ENCODE peak calls at places on chromosomes 16 and 17, in ten cellular contexts. N, G, J, Y, L, E, F, X, S and R are unnamed samples.

GRCh38 chr16:48609453-48610023 is 442 bp downstream of the N4BP1 start:
- DNase-seq in N (peak), G (peak), J (peak), Y (no peak), L (peak), E (peak), F (peak), X (peak), S (peak), R (peak)

GRCh38 chr17:81939881-81940385 is 2.8 kb upstream of the PYCR1 start:
- DNase-seq in N (no peak), G (peak), J (no peak), Y (peak), L (peak), E (no peak), F (no peak), X (no peak), S (no peak), R (no peak)

GRCh38 chr16:17224859-17225258 is 245.9 kb downstream of the XYLT1 start:
- DNase-seq in N (peak), G (no peak), J (peak), Y (no peak), L (peak), E (no peak), F (no peak), X (peak), S (peak), R (no peak)

GRCh38 chr17:42409467-42410351 is 13.3 kb downstream of the CAVIN1 start:
- DNase-seq in N (peak), G (no peak), J (peak), Y (peak), L (peak), E (no peak), F (peak), X (no peak), S (peak), R (no peak)

GRCh38 chr16:46897471-46897870 is 13.3 kb downstream of the GPT2 start:
- DNase-seq in N (no peak), G (no peak), J (no peak), Y (no peak), L (no peak), E (no peak), F (no peak), X (no peak), S (no peak), R (no peak)

GRCh38 chr16:21101631-21102420 is 48.8 kb downstream of the DNAH3 start:
- DNase-seq in N (peak), G (no peak), J (peak), Y (no peak), L (peak), E (peak), F (peak), X (peak), S (peak), R (no peak)

GRCh38 chr16:3830625-3831254 is 49.8 kb downstream of the CREBBP start:
- DNase-seq in N (no peak), G (no peak), J (no peak), Y (no peak), L (no peak), E (no peak), F (no peak), X (no peak), S (no peak), R (no peak)

GRCh38 chr17:58052951-58053715 is 30.1 kb upstream of the DYNLL2 start:
- DNase-seq in N (no peak), G (no peak), J (no peak), Y (no peak), L (no peak), E (no peak), F (no peak), X (no peak), S (no peak), R (no peak)

GRCh38 chr17:57552114-57552601 is 192.9 kb downstream of the CCDC182 start:
- DNase-seq in N (peak), G (no peak), J (no peak), Y (peak), L (no peak), E (peak), F (peak), X (no peak), S (peak), R (peak)

GRCh38 chr17:70968302-70968701 is 799.0 kb downstream of the KCNJ2 start:
- DNase-seq in N (peak), G (no peak), J (peak), Y (no peak), L (no peak), E (no peak), F (no peak), X (no peak), S (peak), R (no peak)

GRCh38 chr17:58189436-58190146 is 2.9 kb upstream of the EPX start:
- DNase-seq in N (peak), G (no peak), J (peak), Y (no peak), L (peak), E (no peak), F (peak), X (peak), S (peak), R (no peak)

GRCh38 chr16:65788434-65789147 is 577.9 kb upstream of the CDH5 start:
- DNase-seq in N (no peak), G (no peak), J (no peak), Y (no peak), L (no peak), E (no peak), F (no peak), X (no peak), S (no peak), R (no peak)

GRCh38 chr16:48542020-48542473 is 67.9 kb downstream of the N4BP1 start:
- DNase-seq in N (peak), G (peak), J (peak), Y (peak), L (no peak), E (peak), F (peak), X (peak), S (peak), R (peak)

GRCh38 chr17:4199818-4200402 is 56.9 kb downstream of the CYB5D2 start:
- DNase-seq in N (peak), G (no peak), J (peak), Y (no peak), L (no peak), E (peak), F (no peak), X (peak), S (peak), R (no peak)

GRCh38 chr17:65183736-65184135 is 46.6 kb downstream of the RGS9 start:
- DNase-seq in N (peak), G (no peak), J (peak), Y (no peak), L (no peak), E (peak), F (no peak), X (no peak), S (no peak), R (no peak)

GRCh38 chr17:77473615-77474226 is 333.0 kb downstream of the SEC14L1 start:
- DNase-seq in N (no peak), G (no peak), J (no peak), Y (no peak), L (no peak), E (no peak), F (no peak), X (no peak), S (no peak), R (no peak)

GRCh38 chr16:80273635-80274538 is 266.9 kb upstream of the DYNLRB2 start:
- DNase-seq in N (peak), G (no peak), J (peak), Y (no peak), L (no peak), E (no peak), F (peak), X (no peak), S (peak), R (no peak)

GRCh38 chr17:3692346-3692745 is 3.6 kb downstream of the P2RX5 start:
- DNase-seq in N (no peak), G (peak), J (no peak), Y (no peak), L (no peak), E (peak), F (no peak), X (no peak), S (no peak), R (no peak)

GRCh38 chr17:28811594-28812135 is 30.9 kb downstream of the FAM222B start:
- DNase-seq in N (peak), G (no peak), J (peak), Y (no peak), L (no peak), E (peak), F (peak), X (no peak), S (peak), R (no peak)

GRCh38 chr17:11366451-11366850 is 125.4 kb downstream of the SHISA6 start:
- DNase-seq in N (no peak), G (no peak), J (no peak), Y (no peak), L (no peak), E (no peak), F (no peak), X (no peak), S (no peak), R (no peak)

GRCh38 chr16:29745853-29746345 is at the start of gene C16orf54:
- DNase-seq in N (no peak), G (peak), J (no peak), Y (peak), L (peak), E (peak), F (no peak), X (peak), S (no peak), R (peak)

GRCh38 chr17:57684711-57685498 is 60.2 kb downstream of the CCDC182 start:
- DNase-seq in N (no peak), G (no peak), J (no peak), Y (no peak), L (no peak), E (no peak), F (no peak), X (no peak), S (no peak), R (no peak)

GRCh38 chr17:1716912-1717695 is 6.9 kb upstream of the TLCD2 start:
- DNase-seq in N (peak), G (peak), J (peak), Y (peak), L (peak), E (peak), F (peak), X (peak), S (peak), R (peak)

GRCh38 chr17:56723471-56723870 is 110.2 kb downstream of the C17orf67 start:
- DNase-seq in N (no peak), G (no peak), J (no peak), Y (no peak), L (no peak), E (no peak), F (no peak), X (no peak), S (no peak), R (no peak)

GRCh38 chr17:67390646-67391480 is 13.8 kb downstream of the PITPNC1 start:
- DNase-seq in N (peak), G (no peak), J (peak), Y (no peak), L (peak), E (no peak), F (peak), X (peak), S (peak), R (peak)

GRCh38 chr16:67861877-67862276 is 11.0 kb upstream of the EDC4 start:
- DNase-seq in N (no peak), G (no peak), J (no peak), Y (no peak), L (no peak), E (no peak), F (no peak), X (no peak), S (no peak), R (no peak)

GRCh38 chr16:89187337-89188063 is 12.8 kb downstream of the SLC22A31 start:
- DNase-seq in N (peak), G (peak), J (no peak), Y (no peak), L (no peak), E (no peak), F (no peak), X (peak), S (peak), R (peak)

GRCh38 chr17:65297384-65297783 is 160.2 kb downstream of the RGS9 start:
- DNase-seq in N (peak), G (no peak), J (no peak), Y (no peak), L (no peak), E (no peak), F (peak), X (peak), S (peak), R (no peak)

GRCh38 chr16:22007509-22008214 is at the start of gene MOSMO:
- DNase-seq in N (peak), G (peak), J (peak), Y (peak), L (peak), E (peak), F (peak), X (peak), S (peak), R (peak)

GRCh38 chr17:58316260-58316960 is 12.2 kb downstream of the TSPOAP1 start:
- DNase-seq in N (no peak), G (peak), J (no peak), Y (peak), L (peak), E (no peak), F (no peak), X (no peak), S (no peak), R (peak)

GRCh38 chr16:11727945-11728543 is 14.6 kb downstream of the TXNDC11 start:
- DNase-seq in N (no peak), G (no peak), J (no peak), Y (no peak), L (no peak), E (no peak), F (no peak), X (peak), S (no peak), R (no peak)

GRCh38 chr17:73616120-73616872 is 27.9 kb downstream of the SDK2 start:
- DNase-seq in N (no peak), G (peak), J (no peak), Y (no peak), L (no peak), E (peak), F (no peak), X (no peak), S (no peak), R (no peak)

GRCh38 chr16:72783716-72784320 is 264.1 kb downstream of the ZFHX3 start:
- DNase-seq in N (peak), G (no peak), J (peak), Y (no peak), L (no peak), E (no peak), F (peak), X (peak), S (peak), R (no peak)

GRCh38 chr16:84178146-84178765 is 8.6 kb downstream of the TAF1C start:
- DNase-seq in N (no peak), G (no peak), J (no peak), Y (no peak), L (no peak), E (no peak), F (no peak), X (no peak), S (no peak), R (no peak)

GRCh38 chr16:84176192-84177053 is 10.4 kb downstream of the TAF1C start:
- DNase-seq in N (no peak), G (no peak), J (no peak), Y (no peak), L (no peak), E (no peak), F (no peak), X (peak), S (no peak), R (no peak)

GRCh38 chr16:84174396-84174795 is 12.5 kb downstream of the TAF1C start:
- DNase-seq in N (no peak), G (no peak), J (no peak), Y (no peak), L (no peak), E (no peak), F (no peak), X (no peak), S (no peak), R (peak)

GRCh38 chr16:84177740-84178070 is 9.2 kb downstream of the TAF1C start:
- DNase-seq in N (peak), G (no peak), J (peak), Y (no peak), L (no peak), E (no peak), F (peak), X (no peak), S (no peak), R (no peak)

GRCh38 chr16:84175351-84176081 is 11.3 kb downstream of the TAF1C start:
- DNase-seq in N (peak), G (no peak), J (peak), Y (peak), L (peak), E (peak), F (peak), X (peak), S (peak), R (peak)
- TF ChIP-seq CTCF in N (peak), G (no peak), J (peak), Y (peak), L (peak), E (peak), F (peak), X (peak), S (peak), R (peak)

GRCh38 chr16:56115817-56116576 is 75.3 kb upstream of the GNAO1 start:
- DNase-seq in N (no peak), G (no peak), J (no peak), Y (no peak), L (no peak), E (peak), F (no peak), X (no peak), S (no peak), R (no peak)
- TF ChIP-seq CTCF in N (no peak), G (no peak), J (no peak), Y (no peak), L (no peak), E (no peak), F (no peak), X (no peak), S (no peak), R (no peak)

DNA sequence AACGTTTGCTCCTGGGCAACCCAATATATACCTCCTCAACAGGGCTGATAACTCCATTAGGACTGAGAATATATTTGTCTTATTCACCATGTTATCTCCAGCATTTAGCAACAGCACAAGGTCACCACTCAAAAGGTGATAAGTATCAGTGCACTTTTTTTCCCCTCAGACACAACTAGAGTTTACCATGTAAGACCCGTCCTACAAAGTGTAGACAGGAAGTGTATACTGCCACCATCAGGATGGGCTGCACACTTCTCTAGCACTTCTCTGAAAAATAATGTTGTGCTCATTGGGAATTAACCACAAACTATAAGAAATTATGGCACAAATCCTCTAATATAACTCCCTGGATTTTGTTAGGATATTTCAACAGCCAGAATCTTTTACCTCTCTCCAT is 5.7 kb upstream of the VAT1L start:
- DNase-seq in N (no peak), G (no peak), J (peak), Y (no peak), L (no peak), E (peak), F (no peak), X (peak), S (peak), R (no peak)
- TF ChIP-seq CTCF in N (peak), G (peak), J (peak), Y (no peak), L (no peak), E (peak), F (peak), X (peak), S (peak), R (no peak)

DNA sequence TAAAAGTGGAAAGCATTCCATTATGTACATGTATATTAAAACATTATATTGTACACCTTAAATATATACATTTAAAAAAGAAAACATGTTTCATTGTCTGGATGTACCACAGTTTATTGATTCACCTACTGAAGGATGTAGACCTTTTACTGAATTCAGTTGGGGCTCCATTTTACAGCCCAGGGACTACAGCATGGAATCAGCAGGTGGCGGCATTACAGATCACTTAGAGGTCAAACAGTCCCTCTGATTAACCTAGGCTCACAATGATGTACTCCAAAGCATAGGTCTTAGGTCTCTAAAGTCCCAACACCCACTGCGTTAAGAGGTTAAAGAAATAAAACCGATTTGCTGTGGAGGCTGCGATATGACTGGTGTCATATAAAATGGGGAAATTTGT is 490.9 kb downstream of the SHISA9 start:
- DNase-seq in N (no peak), G (no peak), J (no peak), Y (no peak), L (no peak), E (peak), F (no peak), X (no peak), S (no peak), R (no peak)
- TF ChIP-seq CTCF in N (no peak), G (no peak), J (no peak), Y (no peak), L (no peak), E (no peak), F (no peak), X (no peak), S (no peak), R (no peak)

GRCh38 chr16:4984174-4985000 is 26.3 kb downstream of the SEC14L5 start:
- DNase-seq in N (no peak), G (no peak), J (no peak), Y (no peak), L (no peak), E (no peak), F (no peak), X (no peak), S (no peak), R (no peak)
- TF ChIP-seq CTCF in N (no peak), G (no peak), J (no peak), Y (no peak), L (no peak), E (no peak), F (no peak), X (no peak), S (no peak), R (no peak)

GRCh38 chr16:18839555-18839954 is 38.2 kb upstream of the ARL6IP1 start:
- DNase-seq in N (no peak), G (no peak), J (no peak), Y (no peak), L (peak), E (peak), F (no peak), X (no peak), S (no peak), R (no peak)
- TF ChIP-seq CTCF in N (no peak), G (no peak), J (no peak), Y (no peak), L (no peak), E (no peak), F (no peak), X (no peak), S (no peak), R (no peak)

DNA sequence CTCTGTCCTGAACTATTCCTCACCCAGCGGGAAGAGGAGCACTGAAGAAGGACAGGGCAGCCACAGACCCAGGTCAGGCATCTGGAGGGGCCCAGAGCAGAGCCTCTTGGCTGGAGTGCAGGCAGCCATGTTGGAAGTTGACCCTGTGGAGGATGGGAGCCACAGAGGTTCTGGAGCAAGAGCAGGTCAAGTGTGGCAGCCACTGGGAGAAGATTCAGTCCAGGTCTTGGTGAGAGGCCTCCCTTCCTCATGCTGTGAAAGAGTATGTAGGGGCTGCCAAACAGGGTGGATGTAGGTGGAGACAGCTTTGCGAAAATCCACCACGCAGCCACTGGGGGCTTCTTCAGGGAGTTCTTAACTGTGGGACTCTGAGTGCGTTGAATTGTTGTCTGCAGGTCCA is 590 bp upstream of the CD79B start:
- DNase-seq in N (no peak), G (no peak), J (no peak), Y (no peak), L (no peak), E (no peak), F (no peak), X (no peak), S (no peak), R (no peak)
- TF ChIP-seq CTCF in N (no peak), G (no peak), J (no peak), Y (no peak), L (no peak), E (no peak), F (no peak), X (no peak), S (no peak), R (no peak)